ENCODE peak calls at places on chromosomes 5 and 9, in eight cellular contexts. D, A, O, P, K, Z, U and V are unnamed samples.
A peak's percentile ranks its signal among the peaks of the same experiment; 100 is the strongest.

GRCh38 chr5:131514316-131515275 is 120.4 kb downstream of the RAPGEF6 start:
- DNase-seq in D (no peak), A (peak; percentile 30), O (no peak), P (no peak), K (peak; percentile 31), Z (no peak), U (no peak), V (no peak)

GRCh38 chr5:137862251-137862650 is 5.4 kb upstream of the MYOT start:
- DNase-seq in D (no peak), A (no peak), O (no peak), P (no peak), K (no peak), Z (no peak), U (no peak), V (no peak)

GRCh38 chr5:64074533-64074932 is 91.1 kb upstream of the RNF180 start:
- DNase-seq in D (no peak), A (peak; percentile 46), O (peak; percentile 15), P (peak; percentile 33), K (peak; percentile 40), Z (no peak), U (no peak), V (no peak)

GRCh38 chr9:135016876-135017275 is 70.6 kb upstream of the OLFM1 start:
- DNase-seq in D (no peak), A (no peak), O (no peak), P (no peak), K (no peak), Z (no peak), U (peak; percentile 60), V (no peak)

GRCh38 chr5:82560546-82560945 is 282.4 kb upstream of the RPS23 start:
- DNase-seq in D (no peak), A (no peak), O (no peak), P (no peak), K (no peak), Z (no peak), U (no peak), V (no peak)

GRCh38 chr9:123712399-123712798 is 217.5 kb downstream of the DENND1A start:
- DNase-seq in D (no peak), A (peak; percentile 19), O (no peak), P (no peak), K (no peak), Z (no peak), U (no peak), V (no peak)

GRCh38 chr5:135034186-135034962 is at the start of gene PITX1:
- DNase-seq in D (no peak), A (peak; percentile 37), O (no peak), P (no peak), K (peak; percentile 60), Z (no peak), U (no peak), V (peak; percentile 73)

GRCh38 chr5:133086366-133086875 is 34.6 kb downstream of the HSPA4 start:
- DNase-seq in D (no peak), A (peak; percentile 65), O (no peak), P (no peak), K (no peak), Z (no peak), U (no peak), V (no peak)

GRCh38 chr5:19987594-19988345 is at the start of gene CDH18:
- DNase-seq in D (peak; percentile 18), A (peak; percentile 69), O (no peak), P (peak; percentile 69), K (no peak), Z (peak; percentile 17), U (peak; percentile 68), V (peak; percentile 65)

GRCh38 chr9:31390352-31391025 is 994.0 kb upstream of the ACO1 start:
- DNase-seq in D (no peak), A (no peak), O (no peak), P (no peak), K (no peak), Z (no peak), U (no peak), V (no peak)

GRCh38 chr5:164119806-164120440 is 614.5 kb downstream of the MAT2B start:
- DNase-seq in D (no peak), A (peak; percentile 66), O (no peak), P (no peak), K (no peak), Z (no peak), U (no peak), V (no peak)

GRCh38 chr9:16207161-16207560 is 654.3 kb downstream of the CCDC171 start:
- DNase-seq in D (peak; percentile 62), A (peak; percentile 67), O (no peak), P (peak; percentile 64), K (no peak), Z (no peak), U (no peak), V (no peak)

GRCh38 chr5:10030219-10030831 is 219.4 kb downstream of the ATPSCKMT start:
- DNase-seq in D (no peak), A (peak; percentile 64), O (no peak), P (peak; percentile 53), K (no peak), Z (no peak), U (no peak), V (no peak)

DNA sequence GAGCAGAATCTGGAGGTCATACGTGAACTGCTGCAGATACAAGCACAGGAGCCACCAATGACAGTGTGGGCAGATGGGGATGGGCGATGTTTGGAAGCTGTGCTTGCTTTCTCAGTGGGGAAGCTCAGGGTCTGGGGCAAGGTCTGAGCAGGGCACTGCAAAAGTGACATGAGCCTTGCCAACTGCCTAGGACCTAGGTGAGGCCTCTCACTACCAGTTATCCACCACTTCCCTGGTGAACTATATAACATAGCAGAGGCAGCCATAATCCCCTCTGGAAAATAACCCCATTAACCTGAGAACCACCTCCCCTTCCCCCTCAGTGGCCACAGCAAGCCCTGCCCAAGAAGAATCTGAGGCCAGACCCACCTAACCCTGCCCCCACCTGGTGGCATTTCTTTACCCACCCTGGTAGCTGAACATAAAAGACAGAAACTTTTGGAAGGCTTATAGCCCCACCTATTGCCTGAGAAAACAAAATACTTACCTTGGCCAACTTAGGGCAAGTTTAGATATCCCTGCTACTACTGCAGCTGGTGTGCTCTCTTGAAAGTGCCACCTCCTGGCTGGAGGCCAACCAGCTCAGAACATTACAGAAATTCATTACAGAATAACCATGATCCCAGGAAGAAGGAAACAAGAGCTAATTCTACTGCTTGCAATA is 18.8 kb upstream of the SPEF2 start:
- DNase-seq in D (no peak), A (no peak), O (no peak), P (no peak), K (no peak), Z (no peak), U (no peak), V (no peak)
- TF ChIP-seq CTCF in D (no peak), A (no peak), O (no peak), P (no peak), K (no peak), Z (no peak), U (no peak), V (peak; percentile 37)

GRCh38 chr5:125256296-125256695 is 509.9 kb upstream of the ZNF608 start:
- DNase-seq in D (no peak), A (no peak), O (no peak), P (no peak), K (no peak), Z (no peak), U (no peak), V (no peak)
- TF ChIP-seq CTCF in D (no peak), A (no peak), O (no peak), P (no peak), K (no peak), Z (no peak), U (no peak), V (no peak)

GRCh38 chr9:12426198-12426864 is 266.9 kb upstream of the TYRP1 start:
- DNase-seq in D (no peak), A (peak; percentile 22), O (no peak), P (no peak), K (no peak), Z (no peak), U (no peak), V (no peak)
- TF ChIP-seq CTCF in D (no peak), A (peak; percentile 2), O (no peak), P (no peak), K (no peak), Z (no peak), U (no peak), V (peak; percentile 59)

DNA sequence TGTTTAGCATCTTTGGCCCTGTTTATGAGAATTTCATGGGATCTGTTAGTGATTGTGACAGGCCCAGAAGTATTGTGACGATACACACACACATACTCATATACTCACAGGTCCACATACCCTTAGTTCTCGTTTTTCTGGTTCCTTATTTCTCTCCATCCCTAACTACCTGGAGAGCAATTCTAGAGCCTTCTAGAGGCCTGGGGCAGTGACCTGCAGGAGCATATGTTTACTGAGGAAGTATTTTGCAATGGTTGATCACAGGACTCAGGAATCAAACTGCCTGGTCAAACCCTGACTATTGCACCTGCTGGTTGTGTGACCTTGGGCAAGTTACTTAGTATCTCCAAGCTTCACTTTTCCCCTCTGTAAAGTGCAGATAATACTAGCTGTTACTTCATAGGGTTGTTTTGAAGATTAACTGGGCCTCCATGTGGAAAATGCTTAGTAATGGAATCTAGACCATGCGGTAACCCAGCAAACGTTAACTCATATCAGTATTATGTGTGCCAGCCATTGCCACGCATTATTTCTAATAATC is 8.7 kb downstream of the PAPPA start:
- DNase-seq in D (no peak), A (no peak), O (no peak), P (no peak), K (no peak), Z (no peak), U (no peak), V (no peak)
- TF ChIP-seq CTCF in D (no peak), A (no peak), O (no peak), P (no peak), K (no peak), Z (no peak), U (no peak), V (no peak)

GRCh38 chr9:892123-892522 is 50.6 kb downstream of the DMRT1 start:
- DNase-seq in D (no peak), A (no peak), O (no peak), P (no peak), K (no peak), Z (no peak), U (no peak), V (no peak)
- TF ChIP-seq CTCF in D (no peak), A (no peak), O (no peak), P (no peak), K (no peak), Z (no peak), U (no peak), V (no peak)

DNA sequence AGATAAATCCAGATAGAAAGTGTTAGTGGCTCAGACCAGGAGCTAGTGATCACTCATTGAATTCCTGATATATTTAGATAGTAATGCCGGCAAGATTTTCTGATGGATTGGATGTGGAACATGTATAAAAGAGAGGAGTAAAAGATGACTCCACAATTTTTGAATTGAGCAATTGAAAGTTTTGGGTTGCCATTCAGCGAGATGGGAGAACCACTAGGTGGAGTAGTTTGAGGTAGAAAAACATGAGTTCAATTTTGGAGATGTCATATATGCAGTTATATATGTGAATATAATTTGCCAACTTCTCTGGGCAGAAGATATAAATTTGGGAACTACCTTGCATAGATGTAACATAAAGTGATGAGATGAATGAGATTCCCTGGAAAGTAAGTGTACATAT is 502.5 kb upstream of the SEMA6A start:
- DNase-seq in D (no peak), A (no peak), O (no peak), P (no peak), K (no peak), Z (no peak), U (no peak), V (no peak)
- TF ChIP-seq CTCF in D (peak; percentile 49), A (no peak), O (peak; percentile 15), P (peak; percentile 65), K (peak; percentile 12), Z (no peak), U (peak; percentile 30), V (peak; percentile 78)